ENCODE peak calls at places on chromosomes 13 and 19, in eight cellular contexts. G is uterus, W is ovary, I is heart left ventricle, V is Peyer's patch, D is tibial nerve, B is A549, T is vagina. R is an unnamed sample.

GRCh38 chr19:8148410-8149231 is 771 bp downstream of the FBN3 start:
- DNase-seq in V (no peak), D (no peak), G (no peak), I (no peak), T (no peak), W (no peak), B (peak), R (no peak)

GRCh38 chr13:99416411-99417121 is 84.7 kb upstream of the TM9SF2 start:
- DNase-seq in W (no peak), B (no peak), T (no peak), G (no peak), V (no peak), D (no peak), I (no peak), R (no peak)

GRCh38 chr13:40596484-40596883 is 70.0 kb downstream of the FOXO1 start:
- DNase-seq in W (no peak), I (no peak), D (no peak), B (no peak), V (no peak), G (no peak), T (no peak), R (no peak)

GRCh38 chr19:5811117-5811516 is 6.2 kb downstream of the NRTN start:
- DNase-seq in D (no peak), B (no peak), I (no peak), T (no peak), V (no peak), W (no peak), G (no peak), R (no peak)

GRCh38 chr13:44815507-44816074 is 173.7 kb downstream of the NUFIP1 start:
- DNase-seq in V (no peak), G (peak), I (no peak), D (no peak), W (peak), T (no peak), B (peak), R (peak)

GRCh38 chr19:44702551-44703176 is 3.7 kb downstream of the CEACAM16 start:
- DNase-seq in T (no peak), V (no peak), B (no peak), I (no peak), D (no peak), W (no peak), G (no peak), R (no peak)

GRCh38 chr13:29847501-29847983 is 2.9 kb downstream of the UBL3 start:
- DNase-seq in I (no peak), D (no peak), W (peak), V (no peak), T (no peak), G (peak), B (peak), R (peak)

GRCh38 chr19:47897857-47898256 is 11.7 kb upstream of the SULT2A1 start:
- DNase-seq in I (no peak), G (no peak), V (no peak), W (no peak), B (no peak), D (no peak), T (no peak), R (peak)

GRCh38 chr13:30796132-30796832 is 60.9 kb downstream of the ALOX5AP start:
- DNase-seq in T (no peak), I (no peak), W (no peak), B (peak), D (no peak), G (no peak), V (no peak), R (peak)

GRCh38 chr13:73064991-73065390 is 6.2 kb downstream of the KLF5 start:
- DNase-seq in T (no peak), G (no peak), V (no peak), I (no peak), D (no peak), B (no peak), W (no peak), R (no peak)

GRCh38 chr19:53696951-53697350 is 65.2 kb downstream of the DPRX start:
- DNase-seq in I (no peak), T (no peak), W (no peak), D (no peak), V (no peak), B (no peak), G (no peak), R (no peak)

GRCh38 chr19:17335575-17335974 is 920 bp upstream of the ANO8 start:
- DNase-seq in W (no peak), T (no peak), G (no peak), V (no peak), B (no peak), D (no peak), I (no peak), R (no peak)

GRCh38 chr13:86572115-86572514 is 772.9 kb upstream of the SLITRK6 start:
- DNase-seq in D (no peak), G (no peak), W (no peak), T (no peak), I (no peak), V (no peak), B (no peak), R (no peak)

GRCh38 chr19:47309608-47310007 is at the start of gene C5AR1:
- DNase-seq in I (peak), T (no peak), V (no peak), W (no peak), B (no peak), D (no peak), G (no peak), R (peak)

GRCh38 chr19:56150358-56150757 is 9.3 kb downstream of the ZNF444 start:
- DNase-seq in T (no peak), W (no peak), V (no peak), I (no peak), B (no peak), G (no peak), D (no peak), R (no peak)

GRCh38 chr13:80139196-80139595 is 201.7 kb downstream of the SPRY2 start:
- DNase-seq in B (no peak), T (no peak), I (no peak), D (no peak), W (no peak), G (no peak), V (no peak), R (no peak)

GRCh38 chr13:48624858-48625257 is 28.9 kb upstream of the CYSLTR2 start:
- DNase-seq in B (no peak), G (peak), W (no peak), D (no peak), V (no peak), I (no peak), T (no peak), R (no peak)

GRCh38 chr13:34657716-34658115 is 284.4 kb upstream of the NBEA start:
- DNase-seq in G (no peak), D (no peak), B (peak), I (no peak), V (no peak), T (no peak), W (no peak), R (no peak)

GRCh38 chr19:50447053-50447452 is 14.4 kb downstream of the MYBPC2 start:
- DNase-seq in D (no peak), G (no peak), W (no peak), V (no peak), T (no peak), B (no peak), I (no peak), R (no peak)

GRCh38 chr19:390386-391198 is 18.4 kb downstream of the C2CD4C start:
- DNase-seq in I (no peak), D (no peak), G (no peak), W (no peak), B (no peak), V (no peak), T (no peak), R (no peak)

GRCh38 chr13:50244913-50245574 is 229.8 kb downstream of the KCNRG start:
- DNase-seq in G (no peak), D (no peak), I (no peak), B (peak), V (no peak), T (no peak), W (no peak), R (no peak)

GRCh38 chr19:2719910-2720776 is 1.0 kb downstream of the DIRAS1 start:
- DNase-seq in I (peak), W (no peak), V (no peak), D (no peak), T (no peak), G (no peak), B (no peak), R (no peak)

GRCh38 chr13:24083722-24084421 is 76.6 kb upstream of the SPATA13 start:
- DNase-seq in D (no peak), B (no peak), I (no peak), V (no peak), W (no peak), G (no peak), T (no peak), R (no peak)

GRCh38 chr13:77313923-77314322 is 13.0 kb downstream of the MYCBP2 start:
- DNase-seq in W (no peak), V (no peak), I (no peak), G (no peak), D (no peak), B (no peak), T (no peak), R (no peak)

GRCh38 chr13:27921961-27922910 is 2.4 kb downstream of the PDX1 start:
- DNase-seq in G (no peak), I (no peak), W (no peak), D (no peak), T (no peak), V (no peak), B (no peak), R (no peak)

GRCh38 chr19:33175886-33176669 is 18.1 kb upstream of the LRP3 start:
- DNase-seq in V (no peak), I (peak), W (no peak), B (peak), G (peak), T (no peak), D (no peak), R (no peak)

GRCh38 chr13:20993661-20994440 is 67.5 kb downstream of the LATS2 start:
- DNase-seq in D (no peak), T (no peak), W (no peak), G (no peak), B (no peak), V (no peak), I (no peak), R (peak)

GRCh38 chr13:52195052-52195837 is 35.8 kb upstream of the NEK3 start:
- DNase-seq in I (peak), W (peak), G (peak), D (peak), T (no peak), B (no peak), V (peak), R (peak)

GRCh38 chr19:1430201-1430621 is 8.0 kb upstream of the RPS15 start:
- DNase-seq in T (no peak), W (no peak), I (no peak), V (no peak), D (no peak), G (no peak), B (no peak), R (no peak)
- TF ChIP-seq POLR2A in T (no peak), W (no peak), I (no peak), V (no peak), D (no peak), G (no peak), B (no peak), R (no peak)

GRCh38 chr19:45815501-45816216 is 551 bp upstream of the RSPH6A start:
- DNase-seq in B (no peak), G (no peak), W (no peak), I (peak), D (no peak), T (no peak), V (no peak), R (no peak)
- H3K4me3 ChIP-seq in B (no peak), G (peak), W (peak), I (peak), D (no peak), T (peak), V (peak), R (no peak)

GRCh38 chr19:39126593-39127187 is 1.1 kb downstream of the PAK4 start:
- DNase-seq in T (no peak), W (no peak), I (no peak), G (no peak), B (peak), D (no peak), V (no peak), R (no peak)
- TF ChIP-seq POLR2A in T (no peak), W (no peak), I (no peak), G (no peak), B (no peak), D (no peak), V (peak), R (no peak)

GRCh38 chr19:13505164-13505695 is 1.0 kb downstream of the CACNA1A start:
- DNase-seq in B (no peak), D (no peak), T (no peak), G (no peak), I (no peak), W (no peak), V (no peak), R (no peak)

GRCh38 chr19:13507053-13507611 is 853 bp upstream of the CACNA1A start:
- DNase-seq in G (no peak), V (no peak), T (no peak), W (no peak), B (no peak), I (no peak), D (no peak), R (no peak)

GRCh38 chr19:13505761-13506549 is at the start of gene CACNA1A:
- DNase-seq in G (no peak), V (no peak), W (no peak), I (no peak), T (no peak), D (no peak), B (no peak), R (no peak)

GRCh38 chr19:13503570-13504235 is 2.6 kb downstream of the CACNA1A start:
- DNase-seq in D (no peak), V (no peak), B (no peak), T (no peak), G (no peak), I (no peak), W (no peak), R (no peak)

GRCh38 chr19:13506550-13506878 is 235 bp upstream of the CACNA1A start:
- DNase-seq in D (no peak), T (no peak), V (no peak), G (no peak), B (no peak), I (no peak), W (no peak), R (no peak)
- H3K4me3 ChIP-seq in D (no peak), T (no peak), V (peak), G (no peak), B (no peak), I (no peak), W (no peak), R (no peak)

DNA sequence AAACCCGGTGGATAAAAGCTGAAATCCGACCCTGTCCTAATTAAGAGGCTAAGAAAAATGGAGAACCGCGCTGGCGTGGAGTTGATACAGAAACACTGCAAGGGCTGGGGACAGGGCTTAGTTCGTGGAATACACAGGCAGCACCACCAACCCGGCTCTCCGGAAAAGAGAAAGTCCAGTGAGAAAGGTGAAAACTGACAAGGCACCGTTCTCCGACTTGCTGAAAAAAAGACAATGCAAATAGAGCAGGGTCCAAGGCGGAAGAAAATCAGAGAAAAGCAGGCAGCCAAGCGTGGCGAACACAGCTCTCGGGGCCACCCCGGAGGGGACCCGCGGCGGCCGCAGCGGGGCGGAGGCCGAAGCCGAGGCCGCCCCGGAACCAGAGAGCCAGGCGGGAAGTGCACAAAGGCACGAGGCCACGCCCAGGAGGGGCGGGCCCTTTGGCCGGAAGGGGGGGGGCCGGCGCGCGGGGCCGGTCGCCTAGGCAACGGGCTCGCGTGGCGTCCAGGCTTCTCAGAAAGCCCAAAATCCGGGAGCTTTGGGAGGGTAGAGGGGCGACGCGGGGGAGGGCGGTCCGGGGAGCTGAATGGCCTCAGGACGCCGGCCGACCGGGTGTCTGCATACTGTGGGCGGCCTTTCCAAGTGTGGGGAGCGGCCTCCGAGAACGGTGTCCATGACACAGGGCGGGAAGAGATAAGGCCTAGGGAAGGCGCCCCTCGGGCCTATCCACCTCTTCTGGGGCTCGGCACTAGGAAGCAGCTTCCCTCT is 1.2 kb upstream of the ING1 start:
- DNase-seq in I (peak), D (peak), T (no peak), B (peak), V (peak), W (peak), G (peak), R (peak)
- TF ChIP-seq POLR2A in I (no peak), D (peak), T (no peak), B (peak), V (peak), W (peak), G (peak), R (peak)

R was measured in lower leg skin.